ENCODE peak calls at places on chromosomes 6 and 20, in four cellular contexts. J is adipocyte, Z is ovary, K is cardiac muscle cell. E is an unnamed sample.

GRCh38 chr6:169172435-169172834 is 81.2 kb downstream of the THBS2 start:
- DNase-seq in Z (peak; percentile 75), J (peak; percentile 95), K (peak; percentile 89), E (no peak)

GRCh38 chr20:20292472-20292871 is 75.4 kb upstream of the INSM1 start:
- DNase-seq in K (no peak), Z (no peak), J (no peak), E (no peak)

GRCh38 chr6:14037402-14038277 is 79.9 kb upstream of the CD83 start:
- DNase-seq in Z (no peak), K (peak; percentile 68), J (peak; percentile 73), E (no peak)

GRCh38 chr20:47480705-47481104 is 21.0 kb upstream of the NCOA3 start:
- DNase-seq in J (no peak), K (no peak), Z (no peak), E (no peak)

GRCh38 chr20:25254986-25255680 is 7.2 kb downstream of the PYGB start:
- DNase-seq in Z (no peak), J (no peak), K (no peak), E (peak; percentile 87)

GRCh38 chr6:163415176-163415619 is 680 bp downstream of the QKI start:
- DNase-seq in J (no peak), Z (peak; percentile 66), K (no peak), E (peak; percentile 27)

GRCh38 chr6:28922004-28922840 is 1.6 kb downstream of the TRIM27 start:
- DNase-seq in K (peak; percentile 60), J (peak; percentile 54), Z (no peak), E (no peak)

GRCh38 chr6:134636221-134636830 is 313.6 kb downstream of the ALDH8A1 start:
- DNase-seq in K (no peak), Z (no peak), J (no peak), E (no peak)

GRCh38 chr6:139336488-139336887 is 38.0 kb downstream of the CITED2 start:
- DNase-seq in K (peak; percentile 74), J (no peak), Z (peak; percentile 53), E (no peak)

GRCh38 chr6:29702519-29703103 is 20.6 kb upstream of the HLA-F start:
- DNase-seq in Z (peak; percentile 77), K (peak; percentile 23), J (peak; percentile 46), E (peak; percentile 91)

GRCh38 chr6:6362051-6362450 is 41.6 kb upstream of the F13A1 start:
- DNase-seq in Z (no peak), K (no peak), J (no peak), E (no peak)

GRCh38 chr20:36792422-36792821 is 18.9 kb upstream of the DSN1 start:
- DNase-seq in J (peak; percentile 70), Z (peak; percentile 59), K (peak; percentile 61), E (peak; percentile 81)

GRCh38 chr20:34825530-34826362 is at the start of gene NCOA6:
- DNase-seq in J (peak; percentile 95), K (peak; percentile 90), Z (peak; percentile 91), E (peak; percentile 85)

GRCh38 chr20:56551571-56551970 is 18.5 kb downstream of the FAM209B start:
- DNase-seq in J (no peak), Z (no peak), K (no peak), E (peak; percentile 38)

GRCh38 chr6:165055231-165055630 is 254.2 kb downstream of the C6orf118 start:
- DNase-seq in K (peak; percentile 1), Z (no peak), J (no peak), E (peak; percentile 67)

GRCh38 chr20:61902213-61902869 is 163.3 kb downstream of the TAF4 start:
- DNase-seq in K (no peak), J (no peak), Z (no peak), E (no peak)

GRCh38 chr20:52105573-52106422 is 85.8 kb downstream of the ZFP64 start:
- DNase-seq in J (peak; percentile 54), K (peak; percentile 46), Z (no peak), E (no peak)

GRCh38 chr6:37029249-37029959 is 23.9 kb downstream of the FGD2 start:
- DNase-seq in J (peak; percentile 83), Z (peak; percentile 74), K (peak; percentile 92), E (peak; percentile 83)

GRCh38 chr6:139776051-139776450 is 401.6 kb upstream of the CITED2 start:
- DNase-seq in K (peak; percentile 6), J (no peak), Z (no peak), E (no peak)

GRCh38 chr6:164216839-164217238 is 802.3 kb downstream of the QKI start:
- DNase-seq in J (no peak), Z (no peak), K (no peak), E (no peak)

GRCh38 chr20:6576721-6577120 is 190.8 kb upstream of the BMP2 start:
- DNase-seq in Z (no peak), K (peak; percentile 90), J (peak; percentile 82), E (no peak)

GRCh38 chr6:107536183-107536582 is 46.3 kb downstream of the SOBP start:
- DNase-seq in K (no peak), J (no peak), Z (no peak), E (no peak)

GRCh38 chr6:2529217-2529719 is 221.5 kb downstream of the MYLK4 start:
- DNase-seq in K (no peak), J (no peak), Z (no peak), E (no peak)

GRCh38 chr20:23298926-23299672 is 51.5 kb upstream of the NXT1 start:
- DNase-seq in Z (no peak), K (peak; percentile 26), J (peak; percentile 17), E (no peak)

GRCh38 chr6:136655251-136656014 is 105.2 kb upstream of the MAP7 start:
- DNase-seq in K (no peak), Z (no peak), J (no peak), E (peak; percentile 64)

GRCh38 chr6:7269816-7270215 is 43.2 kb downstream of the SSR1 start:
- DNase-seq in J (no peak), K (no peak), Z (no peak), E (no peak)

GRCh38 chr6:137471497-137471896 is 22.7 kb downstream of the OLIG3 start:
- DNase-seq in J (no peak), K (no peak), Z (no peak), E (no peak)

GRCh38 chr20:58023346-58023745 is 205.1 kb downstream of the ANKRD60 start:
- DNase-seq in Z (no peak), J (no peak), K (no peak), E (no peak)

GRCh38 chr6:35370124-35370741 is 27.9 kb downstream of the PPARD start:
- DNase-seq in K (peak; percentile 95), J (peak; percentile 89), Z (no peak), E (no peak)

GRCh38 chr20:51720854-51721253 is 47.3 kb downstream of the ATP9A start:
- DNase-seq in Z (no peak), J (no peak), K (no peak), E (no peak)

GRCh38 chr6:9334979-9335378 is 899.6 kb upstream of the SLC35B3 start:
- DNase-seq in J (no peak), Z (no peak), K (no peak), E (no peak)

GRCh38 chr6:168507297-168507696 is 66.3 kb downstream of the SMOC2 start:
- DNase-seq in K (no peak), Z (no peak), J (no peak), E (no peak)

GRCh38 chr6:132009175-132009574 is 58.0 kb upstream of the CCN2 start:
- DNase-seq in K (no peak), Z (no peak), J (no peak), E (no peak)

GRCh38 chr6:12957321-12958051 is 240.9 kb downstream of the PHACTR1 start:
- DNase-seq in K (peak; percentile 82), Z (peak; percentile 66), J (peak; percentile 67), E (no peak)

GRCh38 chr6:148648754-148649453 is 97.9 kb upstream of the UST start:
- DNase-seq in J (no peak), Z (no peak), K (no peak), E (no peak)

GRCh38 chr6:28497306-28497705 is 18.3 kb downstream of the GPX6 start:
- DNase-seq in K (no peak), Z (no peak), J (no peak), E (no peak)

GRCh38 chr20:31945790-31946189 is 6.1 kb downstream of the PDRG1 start:
- DNase-seq in Z (peak; percentile 49), J (no peak), K (no peak), E (no peak)

GRCh38 chr6:116528800-116529199 is 16.7 kb downstream of the TRAPPC3L start:
- DNase-seq in J (peak; percentile 10), Z (no peak), K (peak; percentile 45), E (no peak)

GRCh38 chr20:29497261-29497671 is 1760.2 kb upstream of the DEFB115 start:
- DNase-seq in Z (peak; percentile 42), K (peak; percentile 52), J (no peak), E (peak; percentile 56)
- H3K9me3 ChIP-seq in Z (no peaks in the 10 kb centered on the region), K (no peaks in the 10 kb centered on the region), J (no peaks in the 10 kb centered on the region), E (peaks cover 2% of the 10 kb centered on the region)

GRCh38 chr6:349491-349921 is 42.0 kb upstream of the IRF4 start:
- DNase-seq in Z (no peak), J (no peak), K (no peak), E (no peak)
- H3K9me3 ChIP-seq in Z (no peaks in the 10 kb centered on the region), J (no peaks in the 10 kb centered on the region), K (peaks cover 2% of the 10 kb centered on the region), E (no peaks in the 10 kb centered on the region)

DNA sequence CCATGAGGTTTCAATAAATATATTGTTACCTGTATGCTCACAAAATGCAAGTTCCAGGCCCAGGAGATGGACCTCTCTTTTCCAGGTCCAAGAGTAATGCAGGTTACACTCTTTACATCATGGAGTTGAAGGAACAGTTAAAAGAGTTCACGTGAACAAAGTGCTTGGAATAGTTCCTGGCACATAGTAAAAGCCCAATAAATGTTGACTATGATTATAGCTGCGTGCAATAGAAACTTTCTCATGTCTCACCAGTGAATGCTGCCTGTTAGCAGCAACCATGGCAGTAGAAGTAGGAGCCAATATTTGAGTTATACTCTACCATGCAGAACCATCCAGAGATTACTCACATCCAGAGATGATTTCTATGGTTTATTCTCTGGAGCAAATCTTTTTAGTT is 707.5 kb downstream of the DHX35 start:
- DNase-seq in K (no peak), Z (no peak), J (no peak), E (no peak)
- H3K9me3 ChIP-seq in K (no peaks in the 10 kb centered on the region), Z (no peaks in the 10 kb centered on the region), J (no peaks in the 10 kb centered on the region), E (no peaks in the 10 kb centered on the region)

DNA sequence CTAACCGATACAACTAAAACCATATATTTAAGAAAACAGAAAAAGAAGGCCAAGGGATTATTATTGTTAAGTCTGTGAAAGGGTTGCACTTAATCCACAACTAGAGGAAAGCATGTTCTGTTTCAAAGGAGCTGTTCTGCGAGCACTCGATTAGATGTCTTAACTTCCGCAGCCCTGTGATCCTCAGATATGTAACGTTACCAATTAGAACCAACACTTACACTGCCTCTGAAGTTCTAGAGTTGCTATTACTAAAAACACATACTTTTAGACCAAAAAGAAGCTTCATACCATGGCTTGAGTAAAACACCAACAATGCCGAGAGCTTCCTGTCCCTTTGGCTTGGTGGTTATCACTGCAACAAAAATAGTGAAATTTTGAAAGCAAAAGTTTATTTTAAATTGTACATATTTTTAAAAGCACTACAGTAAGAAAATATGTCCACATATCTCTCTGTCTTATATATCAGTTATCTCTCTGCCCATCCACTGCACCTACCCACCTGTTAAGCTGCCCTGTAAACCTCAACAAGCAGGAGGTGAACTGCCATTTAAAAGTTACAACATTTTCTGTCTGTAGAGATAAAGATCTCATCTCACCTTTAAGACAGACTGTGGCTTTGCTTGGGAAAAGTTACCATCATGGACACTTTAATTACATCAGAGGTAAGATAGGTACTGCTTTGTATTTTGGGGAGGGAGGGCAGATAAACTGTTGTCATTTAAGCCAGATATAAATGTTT is 7.1 kb upstream of the DUSP22 start:
- DNase-seq in J (no peak), K (no peak), Z (no peak), E (no peak)
- H3K9me3 ChIP-seq in J (no peaks in the 10 kb centered on the region), K (no peaks in the 10 kb centered on the region), Z (no peaks in the 10 kb centered on the region), E (no peaks in the 10 kb centered on the region)

GRCh38 chr20:29690274-29690673 is 1567.2 kb upstream of the DEFB115 start:
- DNase-seq in Z (no peak), K (no peak), J (no peak), E (no peak)

GRCh38 chr20:29689411-29690225 is 1567.8 kb upstream of the DEFB115 start:
- DNase-seq in Z (no peak), K (peak; percentile 65), J (no peak), E (peak; percentile 41)

GRCh38 chr20:29687438-29687837 is 1570.0 kb upstream of the DEFB115 start:
- DNase-seq in Z (no peak), J (no peak), K (no peak), E (no peak)
- H3K9me3 ChIP-seq in Z (no peaks in the 10 kb centered on the region), J (no peaks in the 10 kb centered on the region), K (peaks cover 3% of the 10 kb centered on the region), E (peaks cover 2% of the 10 kb centered on the region)